ENCODE peak calls at places on chromosome 1, in nine cellular contexts. One of them, this sample, is unnamed.

GRCh38 chr1:25503551-25504426 is 39.6 kb upstream of the LDLRAP1 start:
- DNase-seq in 8988T: peak; percentile 46
- DNase-seq in NCI-H1417: peak; percentile 4
- DNase-seq in activated T-cell treated with anti-CD3 and anti-CD28 coated beads for 24 hours: peak; percentile 53
- DNase-seq in esophagus muscularis mucosa: no peak
- DNase-seq in mesendoderm: peak; percentile 87
- DNase-seq in mucosa of gallbladder: peak; percentile 55
- DNase-seq in pons: no peak
- DNase-seq in stimulated activated CD4-positive, alpha-beta T cell treated with anti-CD3 and anti-CD28 coated beads, Interleukin-2, amount 100 ng/mL, for 24 hours: peak; percentile 71
- DNase-seq in this sample: peak; percentile 39

GRCh38 chr1:92031281-92032110 is 1.7 kb downstream of the EPHX4 start:
- DNase-seq in stimulated activated CD4-positive, alpha-beta T cell treated with anti-CD3 and anti-CD28 coated beads, Interleukin-2, amount 100 ng/mL, for 24 hours: no peak
- DNase-seq in NCI-H1417: no peak
- DNase-seq in pons: no peak
- DNase-seq in mucosa of gallbladder: no peak
- DNase-seq in 8988T: no peak
- DNase-seq in esophagus muscularis mucosa: no peak
- DNase-seq in activated T-cell treated with anti-CD3 and anti-CD28 coated beads for 24 hours: no peak
- DNase-seq in mesendoderm: no peak
- DNase-seq in this sample: no peak

GRCh38 chr1:65149391-65149729 is 1.4 kb downstream of the AK4 start:
- DNase-seq in 8988T: no peak
- DNase-seq in mesendoderm: peak; percentile 52
- DNase-seq in activated T-cell treated with anti-CD3 and anti-CD28 coated beads for 24 hours: no peak
- DNase-seq in mucosa of gallbladder: no peak
- DNase-seq in stimulated activated CD4-positive, alpha-beta T cell treated with anti-CD3 and anti-CD28 coated beads, Interleukin-2, amount 100 ng/mL, for 24 hours: no peak
- DNase-seq in NCI-H1417: no peak
- DNase-seq in pons: no peak
- DNase-seq in esophagus muscularis mucosa: no peak
- DNase-seq in this sample: no peak

GRCh38 chr1:204567067-204567466 is 50.9 kb downstream of the MDM4 start:
- DNase-seq in NCI-H1417: no peak
- DNase-seq in mesendoderm: no peak
- DNase-seq in esophagus muscularis mucosa: no peak
- DNase-seq in stimulated activated CD4-positive, alpha-beta T cell treated with anti-CD3 and anti-CD28 coated beads, Interleukin-2, amount 100 ng/mL, for 24 hours: no peak
- DNase-seq in pons: peak; percentile 59
- DNase-seq in 8988T: no peak
- DNase-seq in mucosa of gallbladder: no peak
- DNase-seq in activated T-cell treated with anti-CD3 and anti-CD28 coated beads for 24 hours: no peak
- DNase-seq in this sample: no peak

GRCh38 chr1:155126494-155127104 is 1.1 kb upstream of the EFNA1 start:
- DNase-seq in stimulated activated CD4-positive, alpha-beta T cell treated with anti-CD3 and anti-CD28 coated beads, Interleukin-2, amount 100 ng/mL, for 24 hours: peak; percentile 36
- DNase-seq in NCI-H1417: peak; percentile 86
- DNase-seq in pons: no peak
- DNase-seq in mesendoderm: peak; percentile 82
- DNase-seq in 8988T: no peak
- DNase-seq in mucosa of gallbladder: no peak
- DNase-seq in esophagus muscularis mucosa: no peak
- DNase-seq in activated T-cell treated with anti-CD3 and anti-CD28 coated beads for 24 hours: no peak
- DNase-seq in this sample: no peak

GRCh38 chr1:227791425-227792090 is 23.9 kb upstream of the PRSS38 start:
- DNase-seq in NCI-H1417: no peak
- DNase-seq in activated T-cell treated with anti-CD3 and anti-CD28 coated beads for 24 hours: no peak
- DNase-seq in pons: no peak
- DNase-seq in mesendoderm: no peak
- DNase-seq in esophagus muscularis mucosa: peak; percentile 70
- DNase-seq in stimulated activated CD4-positive, alpha-beta T cell treated with anti-CD3 and anti-CD28 coated beads, Interleukin-2, amount 100 ng/mL, for 24 hours: no peak
- DNase-seq in mucosa of gallbladder: no peak
- DNase-seq in 8988T: no peak
- DNase-seq in this sample: no peak

GRCh38 chr1:145805057-145805456 is 18.8 kb downstream of the RNF115 start:
- DNase-seq in mucosa of gallbladder: no peak
- DNase-seq in activated T-cell treated with anti-CD3 and anti-CD28 coated beads for 24 hours: no peak
- DNase-seq in stimulated activated CD4-positive, alpha-beta T cell treated with anti-CD3 and anti-CD28 coated beads, Interleukin-2, amount 100 ng/mL, for 24 hours: no peak
- DNase-seq in 8988T: no peak
- DNase-seq in pons: no peak
- DNase-seq in NCI-H1417: no peak
- DNase-seq in esophagus muscularis mucosa: no peak
- DNase-seq in mesendoderm: peak; percentile 86
- DNase-seq in this sample: no peak

GRCh38 chr1:110113551-110113950 is 1.3 kb downstream of the UBL4B start:
- DNase-seq in NCI-H1417: no peak
- DNase-seq in pons: no peak
- DNase-seq in activated T-cell treated with anti-CD3 and anti-CD28 coated beads for 24 hours: no peak
- DNase-seq in mesendoderm: no peak
- DNase-seq in mucosa of gallbladder: no peak
- DNase-seq in 8988T: no peak
- DNase-seq in esophagus muscularis mucosa: no peak
- DNase-seq in stimulated activated CD4-positive, alpha-beta T cell treated with anti-CD3 and anti-CD28 coated beads, Interleukin-2, amount 100 ng/mL, for 24 hours: no peak
- DNase-seq in this sample: no peak

GRCh38 chr1:8133657-8134430 is 107.7 kb upstream of the ERRFI1 start:
- DNase-seq in mucosa of gallbladder: peak; percentile 75
- DNase-seq in mesendoderm: no peak
- DNase-seq in stimulated activated CD4-positive, alpha-beta T cell treated with anti-CD3 and anti-CD28 coated beads, Interleukin-2, amount 100 ng/mL, for 24 hours: no peak
- DNase-seq in esophagus muscularis mucosa: peak; percentile 95
- DNase-seq in activated T-cell treated with anti-CD3 and anti-CD28 coated beads for 24 hours: no peak
- DNase-seq in 8988T: no peak
- DNase-seq in pons: no peak
- DNase-seq in NCI-H1417: no peak
- DNase-seq in this sample: no peak

GRCh38 chr1:28322209-28322608 is 6.6 kb upstream of the MED18 start:
- DNase-seq in stimulated activated CD4-positive, alpha-beta T cell treated with anti-CD3 and anti-CD28 coated beads, Interleukin-2, amount 100 ng/mL, for 24 hours: no peak
- DNase-seq in NCI-H1417: peak; percentile 61
- DNase-seq in activated T-cell treated with anti-CD3 and anti-CD28 coated beads for 24 hours: no peak
- DNase-seq in 8988T: no peak
- DNase-seq in mucosa of gallbladder: peak; percentile 77
- DNase-seq in mesendoderm: no peak
- DNase-seq in pons: no peak
- DNase-seq in esophagus muscularis mucosa: no peak
- DNase-seq in this sample: no peak

GRCh38 chr1:62092126-62092525 is 102.5 kb upstream of the L1TD1 start:
- DNase-seq in 8988T: no peak
- DNase-seq in mesendoderm: no peak
- DNase-seq in esophagus muscularis mucosa: no peak
- DNase-seq in activated T-cell treated with anti-CD3 and anti-CD28 coated beads for 24 hours: no peak
- DNase-seq in NCI-H1417: no peak
- DNase-seq in stimulated activated CD4-positive, alpha-beta T cell treated with anti-CD3 and anti-CD28 coated beads, Interleukin-2, amount 100 ng/mL, for 24 hours: no peak
- DNase-seq in pons: no peak
- DNase-seq in mucosa of gallbladder: no peak
- DNase-seq in this sample: no peak